ENCODE peak calls at places on chromosomes 6 and 20, in four cellular contexts. Y, U, N and R are unnamed samples. For H3K4me1, the result is how much of the 10 kb centered on the place peaks cover.

GRCh38 chr20:40134176-40134575 is 554.9 kb downstream of the MAFB start:
- DNase-seq in Y (no peak), U (no peak), N (no peak), R (no peak)

GRCh38 chr20:9119776-9120175 is 50.9 kb downstream of the PLCB4 start:
- DNase-seq in Y (no peak), U (no peak), N (no peak), R (no peak)

GRCh38 chr20:62366370-62367135 is 559 bp downstream of the LAMA5 start:
- DNase-seq in Y (no peak), U (peak), N (peak), R (no peak)

GRCh38 chr6:56593801-56594318 is 48.8 kb downstream of the DST start:
- DNase-seq in Y (peak), U (no peak), N (no peak), R (no peak)

GRCh38 chr6:33095681-33096080 is 19.9 kb downstream of the HLA-DPB1 start:
- DNase-seq in Y (peak), U (no peak), N (no peak), R (no peak)

GRCh38 chr6:1798303-1798964 is 188.7 kb downstream of the FOXC1 start:
- DNase-seq in Y (peak), U (no peak), N (no peak), R (no peak)

GRCh38 chr20:47951521-47951951 is 166.3 kb upstream of the SULF2 start:
- DNase-seq in Y (peak), U (no peak), N (no peak), R (no peak)

GRCh38 chr6:125169058-125169457 is 15.5 kb downstream of the TPD52L1 start:
- DNase-seq in Y (peak), U (no peak), N (no peak), R (no peak)

GRCh38 chr6:106974999-106975698 is 620 bp upstream of the CD24 start:
- DNase-seq in Y (no peak), U (peak), N (peak), R (peak)

GRCh38 chr6:53524455-53524815 is 20.5 kb downstream of the GCLC start:
- DNase-seq in Y (peak), U (no peak), N (no peak), R (no peak)

GRCh38 chr6:31581511-31582229 is 554 bp downstream of the LTB start:
- DNase-seq in Y (no peak), U (no peak), N (peak), R (no peak)
- H3K4me1 ChIP-seq in Y (under half), U (under half), N (under half), R (under half)

GRCh38 chr20:60116128-60116909 is 158.1 kb downstream of the CDH26 start:
- DNase-seq in Y (no peak), U (no peak), N (no peak), R (no peak)
- H3K9ac ChIP-seq in Y (no peak), U (no peak), N (no peak), R (no peak)

DNA sequence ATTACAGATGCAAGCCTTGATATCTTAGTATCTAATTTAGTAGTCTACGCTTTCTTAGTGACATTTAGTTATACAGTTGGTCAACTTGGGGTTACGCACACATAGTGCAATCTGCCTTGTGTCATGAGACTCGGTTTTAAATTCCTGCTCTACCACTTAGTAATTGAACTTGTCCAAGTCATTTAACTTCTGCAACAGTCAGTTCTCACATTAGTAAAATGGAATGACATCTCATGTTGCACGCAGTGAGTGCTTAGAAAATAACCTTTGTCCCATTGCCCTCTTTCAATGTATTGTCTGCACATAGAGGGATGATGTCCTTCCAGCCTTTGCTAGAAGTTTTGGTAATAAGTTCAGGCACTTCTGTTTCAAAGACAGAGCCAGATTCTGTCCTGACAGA is 48.6 kb downstream of the TMEM170B start:
- DNase-seq in Y (no peak), U (no peak), N (no peak), R (no peak)
- H3K27ac ChIP-seq in Y (peak), U (peak), N (peak), R (no peak)

GRCh38 chr20:44966030-44966961 is at the start of gene STK4:
- DNase-seq in Y (peak), U (peak), N (peak), R (peak)
- H3K4me1 ChIP-seq in Y (under half), U (under half), N (under half), R (under half)

GRCh38 chr20:17896247-17896723 is 72.3 kb downstream of the SNX5 start:
- DNase-seq in Y (no peak), U (no peak), N (no peak), R (no peak)
- H3K9ac ChIP-seq in Y (peak), U (no peak), N (no peak), R (peak)

GRCh38 chr6:47098570-47098993 is 56.5 kb upstream of the ADGRF1 start:
- DNase-seq in Y (peak), U (no peak), N (no peak), R (no peak)
- H3K27ac ChIP-seq in Y (no peak), U (no peak), N (no peak), R (no peak)

GRCh38 chr6:5786321-5787053 is 220.2 kb downstream of the NRN1 start:
- DNase-seq in Y (no peak), U (no peak), N (no peak), R (no peak)
- H3K4me1 ChIP-seq in Y (under half), U (under half), N (under half), R (under half)

GRCh38 chr6:155946860-155947259 is 491.2 kb upstream of the NOX3 start:
- DNase-seq in Y (no peak), U (no peak), N (no peak), R (no peak)
- H3K9ac ChIP-seq in Y (no peak), U (no peak), N (no peak), R (no peak)

GRCh38 chr6:169194737-169195136 is 58.9 kb downstream of the THBS2 start:
- DNase-seq in Y (no peak), U (no peak), N (no peak), R (no peak)

GRCh38 chr6:169199625-169200335 is 53.9 kb downstream of the THBS2 start:
- DNase-seq in Y (no peak), U (no peak), N (no peak), R (no peak)

GRCh38 chr6:169200931-169201514 is 52.6 kb downstream of the THBS2 start:
- DNase-seq in Y (no peak), U (no peak), N (no peak), R (no peak)

GRCh38 chr6:169201985-169202384 is 51.7 kb downstream of the THBS2 start:
- DNase-seq in Y (no peak), U (no peak), N (no peak), R (no peak)

GRCh38 chr6:169198885-169199284 is 54.8 kb downstream of the THBS2 start:
- DNase-seq in Y (no peak), U (no peak), N (no peak), R (no peak)
- H3K27ac ChIP-seq in Y (no peak), U (no peak), N (no peak), R (no peak)